ENCODE peak calls at places on chromosomes 3 and 15, in five cellular contexts. One of them, this sample, is unnamed.

GRCh38 chr15:90037961-90038633 is 37.0 kb downstream of the ZNF710 start:
- DNase-seq in astrocyte of the cerebellum: no peak
- DNase-seq in EL: peak
- DNase-seq in activated CD4-positive, alpha-beta T cell treated with anti-CD3 and anti-CD28 coated beads, Interleukin-2, amount 50 U/mL, for 1 hour: no peak
- DNase-seq in NCI-H748 treated with DMSO at 0.1 percent for 48 hours: no peak
- DNase-seq in this sample: no peak

GRCh38 chr3:113825090-113825489 is 13.5 kb upstream of the GRAMD1C start:
- DNase-seq in astrocyte of the cerebellum: no peak
- DNase-seq in EL: peak
- DNase-seq in activated CD4-positive, alpha-beta T cell treated with anti-CD3 and anti-CD28 coated beads, Interleukin-2, amount 50 U/mL, for 1 hour: no peak
- DNase-seq in NCI-H748 treated with DMSO at 0.1 percent for 48 hours: no peak
- DNase-seq in this sample: no peak

GRCh38 chr3:59783468-59783988 is 733.7 kb upstream of the CFAP20DC start:
- DNase-seq in astrocyte of the cerebellum: no peak
- DNase-seq in EL: no peak
- DNase-seq in activated CD4-positive, alpha-beta T cell treated with anti-CD3 and anti-CD28 coated beads, Interleukin-2, amount 50 U/mL, for 1 hour: no peak
- DNase-seq in NCI-H748 treated with DMSO at 0.1 percent for 48 hours: no peak
- DNase-seq in this sample: no peak

GRCh38 chr3:25426408-25426807 is 1.7 kb upstream of the RARB start:
- DNase-seq in astrocyte of the cerebellum: no peak
- DNase-seq in EL: peak
- DNase-seq in activated CD4-positive, alpha-beta T cell treated with anti-CD3 and anti-CD28 coated beads, Interleukin-2, amount 50 U/mL, for 1 hour: no peak
- DNase-seq in NCI-H748 treated with DMSO at 0.1 percent for 48 hours: no peak
- DNase-seq in this sample: no peak

GRCh38 chr3:113495035-113495434 is 19.9 kb downstream of the SPICE1 start:
- DNase-seq in astrocyte of the cerebellum: peak
- DNase-seq in EL: peak
- DNase-seq in activated CD4-positive, alpha-beta T cell treated with anti-CD3 and anti-CD28 coated beads, Interleukin-2, amount 50 U/mL, for 1 hour: peak
- DNase-seq in NCI-H748 treated with DMSO at 0.1 percent for 48 hours: no peak
- DNase-seq in this sample: peak

GRCh38 chr3:50156549-50156948 is 1.4 kb downstream of the SEMA3F start:
- DNase-seq in astrocyte of the cerebellum: no peak
- DNase-seq in EL: no peak
- DNase-seq in activated CD4-positive, alpha-beta T cell treated with anti-CD3 and anti-CD28 coated beads, Interleukin-2, amount 50 U/mL, for 1 hour: no peak
- DNase-seq in NCI-H748 treated with DMSO at 0.1 percent for 48 hours: no peak
- DNase-seq in this sample: no peak

GRCh38 chr3:30277494-30277893 is 328.9 kb upstream of the TGFBR2 start:
- DNase-seq in astrocyte of the cerebellum: no peak
- DNase-seq in EL: no peak
- DNase-seq in activated CD4-positive, alpha-beta T cell treated with anti-CD3 and anti-CD28 coated beads, Interleukin-2, amount 50 U/mL, for 1 hour: no peak
- DNase-seq in NCI-H748 treated with DMSO at 0.1 percent for 48 hours: no peak
- DNase-seq in this sample: no peak

GRCh38 chr3:151276038-151277027 is 2.0 kb downstream of the P2RY14 start:
- DNase-seq in astrocyte of the cerebellum: no peak
- DNase-seq in EL: no peak
- DNase-seq in activated CD4-positive, alpha-beta T cell treated with anti-CD3 and anti-CD28 coated beads, Interleukin-2, amount 50 U/mL, for 1 hour: peak
- DNase-seq in NCI-H748 treated with DMSO at 0.1 percent for 48 hours: no peak
- DNase-seq in this sample: no peak

GRCh38 chr3:177446160-177446559 is 248.9 kb upstream of the TBL1XR1 start:
- DNase-seq in astrocyte of the cerebellum: no peak
- DNase-seq in EL: no peak
- DNase-seq in activated CD4-positive, alpha-beta T cell treated with anti-CD3 and anti-CD28 coated beads, Interleukin-2, amount 50 U/mL, for 1 hour: no peak
- DNase-seq in NCI-H748 treated with DMSO at 0.1 percent for 48 hours: no peak
- DNase-seq in this sample: no peak

GRCh38 chr15:43219929-43220886 is 610 bp downstream of the EPB42 start:
- DNase-seq in astrocyte of the cerebellum: no peak
- DNase-seq in EL: no peak
- DNase-seq in activated CD4-positive, alpha-beta T cell treated with anti-CD3 and anti-CD28 coated beads, Interleukin-2, amount 50 U/mL, for 1 hour: no peak
- DNase-seq in NCI-H748 treated with DMSO at 0.1 percent for 48 hours: no peak
- DNase-seq in this sample: no peak

GRCh38 chr3:173410836-173411235 is 13.3 kb downstream of the NLGN1 start:
- DNase-seq in astrocyte of the cerebellum: no peak
- DNase-seq in EL: no peak
- DNase-seq in activated CD4-positive, alpha-beta T cell treated with anti-CD3 and anti-CD28 coated beads, Interleukin-2, amount 50 U/mL, for 1 hour: no peak
- DNase-seq in NCI-H748 treated with DMSO at 0.1 percent for 48 hours: peak
- DNase-seq in this sample: no peak

GRCh38 chr3:186570096-186570940 is at the start of gene DNAJB11:
- DNase-seq in astrocyte of the cerebellum: peak
- DNase-seq in EL: peak
- DNase-seq in activated CD4-positive, alpha-beta T cell treated with anti-CD3 and anti-CD28 coated beads, Interleukin-2, amount 50 U/mL, for 1 hour: peak
- DNase-seq in NCI-H748 treated with DMSO at 0.1 percent for 48 hours: peak
- DNase-seq in this sample: peak

This sample was measured in HCT116.